ENCODE peak calls at places on chromosome 12, in six cellular contexts. P is CD8-positive, alpha-beta T cell; M is astrocyte of the spinal cord; G is transverse colon; K is neural crest cell; N is PC-3. U is an unnamed sample.

GRCh38 chr12:18951219-18951618 is 178.3 kb upstream of the PLEKHA5 start:
- DNase-seq in M (no peak), N (no peak), P (no peak), G (no peak), K (no peak), U (no peak)

GRCh38 chr12:87953257-87953860 is 75.8 kb downstream of the C12orf50 start:
- DNase-seq in K (peak), P (no peak), G (no peak), M (peak), N (peak), U (peak)

GRCh38 chr12:52907092-52907810 is 2.4 kb upstream of the KRT8 start:
- DNase-seq in M (peak), K (no peak), G (peak), N (peak), P (no peak), U (peak)

GRCh38 chr12:87871061-87871460 is 158.1 kb downstream of the C12orf50 start:
- DNase-seq in P (no peak), M (peak), K (no peak), G (no peak), N (no peak), U (no peak)

GRCh38 chr12:105369014-105369413 is 38.5 kb downstream of the C12orf75 start:
- DNase-seq in M (peak), N (peak), P (no peak), G (no peak), K (no peak), U (peak)

GRCh38 chr12:97404549-97404948 is 58.1 kb upstream of the RMST start:
- DNase-seq in M (peak), P (no peak), N (peak), G (no peak), K (peak), U (peak)

GRCh38 chr12:67986632-67987031 is 2.6 kb upstream of the IFNG-AS1 start:
- DNase-seq in K (no peak), P (no peak), G (no peak), N (no peak), M (no peak), U (no peak)

GRCh38 chr12:1583421-1584078 is 10.8 kb downstream of the FBXL14 start:
- DNase-seq in K (peak), N (peak), G (peak), M (peak), P (peak), U (peak)

GRCh38 chr12:117360222-117360550 is 1.2 kb downstream of the NOS1 start:
- DNase-seq in N (no peak), K (no peak), P (no peak), M (no peak), G (no peak), U (no peak)

GRCh38 chr12:94145231-94145979 is 3.0 kb upstream of the PLXNC1 start:
- DNase-seq in P (no peak), G (no peak), N (peak), M (peak), K (no peak), U (peak)

GRCh38 chr12:52715416-52715815 is 12.1 kb upstream of the KRT77 start:
- DNase-seq in K (no peak), P (no peak), N (peak), M (no peak), G (peak), U (peak)

GRCh38 chr12:93223440-93224426 is 154.0 kb upstream of the NUDT4 start:
- DNase-seq in G (no peak), P (no peak), N (peak), M (no peak), K (no peak), U (peak)

GRCh38 chr12:102962532-102962931 is 5.1 kb downstream of the ASCL1 start:
- DNase-seq in P (no peak), K (no peak), M (no peak), G (no peak), N (no peak), U (no peak)

GRCh38 chr12:12265571-12266388 is 1.1 kb downstream of the LRP6 start:
- DNase-seq in G (no peak), N (peak), M (peak), P (no peak), K (no peak), U (peak)

GRCh38 chr12:21678959-21679358 is 21.3 kb upstream of the LDHB start:
- DNase-seq in N (no peak), P (no peak), M (no peak), G (no peak), K (no peak), U (no peak)
- TF ChIP-seq CTCF in N (no peak), P (no peak), M (no peak), G (no peak), K (no peak), U (no peak)

GRCh38 chr12:534216-534615 is 74.5 kb downstream of the B4GALNT3 start:
- DNase-seq in K (no peak), M (no peak), N (no peak), P (no peak), G (no peak), U (no peak)
- TF ChIP-seq CTCF in K (no peak), M (no peak), N (no peak), P (no peak), G (no peak), U (no peak)

DNA sequence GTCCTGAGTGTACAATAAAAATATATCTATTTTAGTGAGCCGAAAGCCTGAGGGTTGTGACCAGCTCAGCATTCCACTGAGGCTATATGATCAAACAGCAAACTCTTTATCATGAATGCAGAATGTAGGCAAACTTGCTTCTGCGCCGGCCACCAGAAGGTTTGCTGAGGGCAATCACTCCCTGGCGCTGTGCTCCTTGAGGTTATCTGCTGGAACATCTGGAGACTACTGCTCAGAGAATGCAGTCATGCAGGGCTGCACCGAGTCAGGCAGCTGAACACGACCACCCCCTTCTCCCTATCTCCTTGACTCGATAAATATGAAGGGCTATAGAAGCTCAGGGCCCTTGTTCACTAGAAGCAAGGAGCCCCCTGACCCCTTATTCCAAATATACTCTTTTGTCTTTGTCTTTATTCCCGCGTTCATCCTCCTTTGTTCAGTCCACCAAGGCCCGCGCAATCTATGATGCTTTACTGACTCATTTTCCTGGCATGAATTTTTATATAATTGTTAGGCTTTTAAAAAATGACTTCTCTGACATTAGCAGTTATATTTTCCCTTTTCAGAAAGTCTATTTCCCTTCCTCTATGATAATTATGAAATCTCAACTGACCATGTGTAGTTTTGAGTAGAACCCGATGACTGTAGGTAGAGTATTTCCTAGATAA is 1089.3 kb downstream of the SLC16A7 start:
- DNase-seq in M (no peak), G (no peak), K (no peak), P (no peak), N (no peak), U (no peak)
- TF ChIP-seq CTCF in M (no peak), G (no peak), K (no peak), P (no peak), N (no peak), U (no peak)

GRCh38 chr12:2751686-2752085 is 43.1 kb upstream of the FKBP4 start:
- DNase-seq in N (no peak), P (no peak), M (no peak), K (no peak), G (no peak), U (no peak)

GRCh38 chr12:2753536-2753935 is 41.2 kb upstream of the FKBP4 start:
- DNase-seq in N (no peak), G (no peak), M (no peak), P (no peak), K (no peak), U (no peak)

GRCh38 chr12:2754208-2754607 is 40.6 kb upstream of the FKBP4 start:
- DNase-seq in G (no peak), K (no peak), M (no peak), P (no peak), N (no peak), U (no peak)

GRCh38 chr12:2751230-2751629 is 43.5 kb upstream of the FKBP4 start:
- DNase-seq in G (no peak), N (no peak), M (no peak), P (no peak), K (no peak), U (no peak)

DNA sequence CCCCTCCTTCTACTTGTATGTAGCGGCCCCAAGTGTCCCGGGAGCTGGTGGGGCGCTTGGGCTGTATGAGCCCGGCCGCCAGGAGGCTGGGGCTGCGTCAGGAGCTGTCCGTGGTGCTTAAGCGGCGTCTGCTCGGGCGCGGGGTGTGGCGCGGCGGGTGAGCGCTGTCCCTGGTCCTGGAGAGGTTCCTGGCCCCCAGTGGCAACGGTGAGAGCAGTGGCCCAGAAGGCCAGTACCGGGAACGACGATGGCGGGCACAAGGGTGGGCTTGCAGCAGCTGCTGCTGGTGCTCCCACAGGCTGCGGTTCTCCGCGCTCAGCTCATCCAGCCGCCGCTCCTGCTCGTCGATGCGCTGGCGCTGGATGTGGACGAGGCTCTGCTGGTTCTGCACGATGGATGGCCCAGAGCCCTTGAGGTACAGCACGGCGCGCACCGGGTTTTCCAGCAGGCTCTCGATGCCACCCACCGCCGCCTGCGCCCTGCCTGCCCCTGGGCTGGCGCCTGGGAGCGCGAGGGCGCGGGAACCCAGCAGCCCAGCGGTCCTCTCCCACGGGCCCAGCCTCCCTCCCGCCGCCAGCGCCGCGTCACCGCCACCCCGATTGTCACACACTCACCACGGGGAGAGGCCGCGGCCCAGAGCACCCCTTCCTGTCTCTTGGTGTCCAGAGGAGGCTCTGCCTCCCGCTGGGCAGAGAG is 41.9 kb upstream of the FKBP4 start:
- DNase-seq in G (peak), N (peak), M (peak), P (peak), K (peak), U (peak)
- TF ChIP-seq CTCF in G (no peak), N (no peak), M (peak), P (no peak), K (peak), U (no peak)

GRCh38 chr12:108240027-108240785 is 98.9 kb downstream of the CMKLR1 start:
- DNase-seq in G (no peak), P (no peak), M (no peak), K (no peak), N (no peak), U (no peak)
- TF ChIP-seq CTCF in G (no peak), P (no peak), M (no peak), K (no peak), N (no peak), U (no peak)

DNA sequence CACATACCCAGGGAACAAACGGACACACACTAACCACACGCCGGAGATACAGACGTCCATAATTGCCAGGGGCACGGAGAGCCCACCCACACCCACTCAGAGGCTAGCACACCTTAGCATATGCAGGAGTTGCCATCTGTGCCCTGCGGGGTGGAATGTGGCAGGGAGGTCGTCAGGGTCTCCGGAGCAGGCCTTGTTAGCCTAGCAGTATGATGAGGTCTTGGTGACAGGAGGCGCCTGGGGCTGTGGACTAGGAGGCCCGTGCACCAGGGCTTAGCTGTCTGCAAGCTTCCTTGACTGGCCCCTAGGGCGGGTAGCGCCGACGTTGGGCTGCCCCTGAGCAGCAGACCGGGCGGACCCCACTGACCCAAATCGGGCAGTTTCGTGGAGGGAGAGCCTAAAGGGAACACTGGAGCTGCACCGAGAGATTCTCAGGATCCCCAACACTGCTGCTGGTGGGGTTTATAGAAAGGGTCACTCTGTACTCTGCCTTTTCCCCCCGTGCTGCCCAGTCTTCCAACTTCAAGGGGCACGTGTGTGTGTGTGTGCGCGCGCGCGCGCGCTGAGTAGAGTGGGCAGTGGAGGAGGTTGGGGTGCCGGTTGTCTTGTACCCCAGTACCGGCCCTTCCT is 9.9 kb downstream of the STAC3 start:
- DNase-seq in N (peak), P (no peak), M (no peak), G (peak), K (no peak), U (no peak)
- TF ChIP-seq CTCF in N (no peak), P (no peak), M (no peak), G (no peak), K (no peak), U (no peak)